ENCODE peak calls at places on chromosomes 2 and 18, in seven cellular contexts. P, I, A, U, K, M and H are unnamed samples.

GRCh38 chr2:148888003-148888501 is 13.0 kb downstream of the KIF5C start:
- DNase-seq in P (no peak), U (no peak), A (peak; percentile 19), M (no peak), I (no peak), K (peak; percentile 75), H (no peak)

GRCh38 chr2:42371621-42372473 is 10.8 kb upstream of the COX7A2L start:
- DNase-seq in P (no peak), K (no peak), U (no peak), I (no peak), A (no peak), M (no peak), H (no peak)

GRCh38 chr18:12159446-12159845 is 65.8 kb downstream of the ANKRD62 start:
- DNase-seq in U (no peak), K (no peak), M (no peak), P (no peak), A (no peak), I (peak; percentile 79), H (no peak)

GRCh38 chr18:47260924-47261701 is 9.7 kb upstream of the SKOR2 start:
- DNase-seq in P (no peak), A (no peak), K (no peak), M (no peak), U (no peak), I (no peak), H (no peak)

GRCh38 chr2:80303825-80304521 is 579 bp downstream of the LRRTM1 start:
- DNase-seq in K (peak; percentile 5), A (no peak), U (no peak), P (no peak), M (no peak), I (no peak), H (no peak)

GRCh38 chr2:239058746-239059145 is 210.9 kb downstream of the TWIST2 start:
- DNase-seq in M (no peak), K (no peak), A (no peak), I (no peak), U (no peak), P (no peak), H (no peak)

GRCh38 chr2:20143263-20143662 is 81.7 kb downstream of the SDC1 start:
- DNase-seq in I (peak; percentile 38), P (no peak), K (no peak), M (no peak), U (no peak), A (no peak), H (no peak)

GRCh38 chr2:26977012-26977411 is 6.6 kb downstream of the MAPRE3 start:
- DNase-seq in M (no peak), U (no peak), A (no peak), K (no peak), I (no peak), P (no peak), H (no peak)

GRCh38 chr2:235968616-235969324 is 199.4 kb downstream of the GBX2 start:
- DNase-seq in I (no peak), U (peak; percentile 74), K (peak; percentile 75), M (no peak), A (no peak), P (no peak), H (peak; percentile 62)

GRCh38 chr2:15932394-15933183 is 7.8 kb upstream of the MYCN start:
- DNase-seq in P (no peak), M (no peak), A (no peak), K (no peak), I (no peak), U (no peak), H (no peak)

GRCh38 chr18:45871655-45872054 is 46.2 kb downstream of the SIGLEC15 start:
- DNase-seq in I (no peak), K (no peak), M (no peak), A (no peak), P (no peak), U (no peak), H (no peak)

GRCh38 chr2:28567076-28567471 is 71.2 kb downstream of the PLB1 start:
- DNase-seq in M (no peak), U (no peak), A (no peak), P (no peak), K (peak; percentile 81), I (no peak), H (no peak)

GRCh38 chr2:37797081-37797480 is 125.6 kb upstream of the CDC42EP3 start:
- DNase-seq in M (no peak), K (no peak), A (no peak), I (peak; percentile 45), P (no peak), U (no peak), H (no peak)

GRCh38 chr18:63141777-63142176 is 177.8 kb downstream of the BCL2 start:
- DNase-seq in P (no peak), M (no peak), K (no peak), I (no peak), A (no peak), U (no peak), H (no peak)

GRCh38 chr2:85647823-85648526 is 20.0 kb downstream of the SFTPB start:
- DNase-seq in I (no peak), A (no peak), U (no peak), P (no peak), M (no peak), K (no peak), H (no peak)

GRCh38 chr2:183037660-183038340 is 457 bp downstream of the NCKAP1 start:
- DNase-seq in K (no peak), P (peak; percentile 41), A (no peak), U (no peak), I (peak; percentile 11), M (peak; percentile 17), H (peak; percentile 53)

GRCh38 chr2:173750831-173751230 is 214.3 kb downstream of the SP3 start:
- DNase-seq in U (no peak), P (no peak), I (no peak), A (no peak), K (no peak), M (no peak), H (no peak)

GRCh38 chr2:100403722-100404121 is 13.7 kb downstream of the CHST10 start:
- DNase-seq in M (no peak), U (no peak), I (no peak), K (no peak), A (no peak), P (no peak), H (no peak)

GRCh38 chr2:184769686-184770085 is 171.4 kb downstream of the ZNF804A start:
- DNase-seq in A (no peak), M (no peak), P (no peak), I (no peak), U (no peak), K (no peak), H (no peak)

GRCh38 chr2:235050992-235051351 is 99.2 kb downstream of the SH3BP4 start:
- DNase-seq in I (peak; percentile 92), P (no peak), U (peak; percentile 98), K (peak; percentile 41), A (no peak), M (no peak), H (peak; percentile 95)

GRCh38 chr18:5064846-5065245 is 132.2 kb downstream of the AKAIN1 start:
- DNase-seq in U (no peak), I (no peak), P (no peak), M (no peak), A (no peak), K (no peak), H (no peak)

GRCh38 chr2:236641051-236641450 is 71.4 kb downstream of the ACKR3 start:
- DNase-seq in M (no peak), K (no peak), U (peak; percentile 47), I (no peak), A (no peak), P (no peak), H (no peak)

GRCh38 chr2:179985163-179985820 is 21.8 kb downstream of the CWC22 start:
- DNase-seq in I (peak; percentile 14), M (no peak), U (no peak), K (no peak), A (no peak), P (no peak), H (no peak)

GRCh38 chr18:61531891-61532290 is 198.7 kb downstream of the CDH20 start:
- DNase-seq in U (no peak), P (no peak), A (no peak), M (no peak), I (no peak), K (no peak), H (no peak)

GRCh38 chr2:209463226-209463625 is 39.4 kb downstream of the MAP2 start:
- DNase-seq in M (no peak), I (no peak), P (no peak), K (no peak), U (no peak), A (no peak), H (no peak)

GRCh38 chr2:118845005-118845842 is 2.2 kb downstream of the EN1 start:
- DNase-seq in M (no peak), K (no peak), P (no peak), A (no peak), I (no peak), U (no peak), H (no peak)

GRCh38 chr2:133541797-133542196 is 26.5 kb downstream of the NCKAP5 start:
- DNase-seq in A (no peak), P (no peak), K (no peak), M (no peak), U (no peak), I (no peak), H (no peak)

GRCh38 chr18:48868468-48869466 is 82.0 kb downstream of the SMAD7 start:
- DNase-seq in K (peak; percentile 25), U (no peak), I (no peak), P (peak; percentile 20), M (no peak), A (no peak), H (peak; percentile 21)